ENCODE peak calls at places on chromosomes 3 and 15, in seven cellular contexts. P, I, V, S, C, H and T are unnamed samples.
A peak's percentile ranks its signal among the peaks of the same experiment; 100 is the strongest.

GRCh38 chr15:94297543-94297942 is 66.2 kb downstream of the MCTP2 start:
- DNase-seq in V (no peak), S (no peak), C (no peak), P (no peak), H (no peak), I (no peak), T (no peak)

GRCh38 chr3:114796796-114797195 is 350.3 kb downstream of the ZBTB20 start:
- DNase-seq in C (no peak), S (no peak), I (no peak), V (no peak), H (no peak), P (no peak), T (no peak)

GRCh38 chr3:155411500-155412223 is 118.2 kb upstream of the STRIT1 start:
- DNase-seq in S (no peak), V (peak; percentile 26), P (no peak), C (peak; percentile 30), H (no peak), I (no peak), T (no peak)

GRCh38 chr15:58015565-58015964 is 49.9 kb downstream of the ALDH1A2 start:
- DNase-seq in I (no peak), H (no peak), P (no peak), S (no peak), C (peak; percentile 23), V (no peak), T (peak; percentile 77)

GRCh38 chr3:150083653-150084037 is 113.0 kb upstream of the PFN2 start:
- DNase-seq in H (no peak), S (no peak), P (peak; percentile 48), I (no peak), C (no peak), V (no peak), T (peak; percentile 75)

GRCh38 chr3:29416514-29416913 is 135.6 kb downstream of the RBMS3 start:
- DNase-seq in H (no peak), S (no peak), C (no peak), I (no peak), P (no peak), V (no peak), T (no peak)

GRCh38 chr15:91887921-91888373 is 34.4 kb downstream of the SLCO3A1 start:
- DNase-seq in I (no peak), H (no peak), S (no peak), C (no peak), V (no peak), P (no peak), T (peak; percentile 28)

GRCh38 chr3:32280262-32280910 is 41.9 kb downstream of the CMTM8 start:
- DNase-seq in I (no peak), C (peak; percentile 58), S (peak; percentile 15), V (no peak), P (no peak), H (no peak), T (no peak)

GRCh38 chr15:100945006-100945405 is 25.8 kb downstream of the LRRK1 start:
- DNase-seq in V (no peak), C (no peak), I (no peak), H (no peak), P (no peak), S (no peak), T (no peak)

GRCh38 chr3:177197041-177197933 is at the start of gene TBL1XR1:
- DNase-seq in V (peak; percentile 90), S (peak; percentile 82), I (peak; percentile 95), P (peak; percentile 94), H (peak; percentile 97), C (peak; percentile 91), T (peak; percentile 94)

GRCh38 chr3:16300282-16300681 is 35.3 kb downstream of the OXNAD1 start:
- DNase-seq in H (no peak), S (no peak), V (no peak), P (no peak), C (no peak), I (no peak), T (no peak)

GRCh38 chr15:40420071-40420713 is 14.6 kb downstream of the IVD start:
- DNase-seq in C (no peak), S (no peak), I (no peak), V (no peak), H (no peak), P (no peak), T (no peak)

GRCh38 chr3:42101048-42101447 is 9.9 kb downstream of the TRAK1 start:
- DNase-seq in S (no peak), H (no peak), I (no peak), V (no peak), P (no peak), C (peak; percentile 24), T (peak; percentile 91)

GRCh38 chr3:23743141-23743784 is 62.5 kb upstream of the UBE2E1 start:
- DNase-seq in C (peak; percentile 59), P (no peak), S (no peak), V (peak; percentile 80), H (no peak), I (peak; percentile 51), T (no peak)

GRCh38 chr15:65910341-65910740 is 41.0 kb downstream of the RAB11A start:
- DNase-seq in V (no peak), C (no peak), H (no peak), I (no peak), P (no peak), S (no peak), T (no peak)

GRCh38 chr15:36882487-36883108 is 217.8 kb downstream of the MEIS2 start:
- DNase-seq in V (peak; percentile 59), P (no peak), C (peak; percentile 57), I (peak; percentile 62), H (no peak), S (no peak), T (peak; percentile 37)
- TF ChIP-seq EZH2 in V (peak; percentile 92), P (peak; percentile 91), C (no peak), I (peak; percentile 88), H (no peak), S (no peak), T (no peak)

DNA sequence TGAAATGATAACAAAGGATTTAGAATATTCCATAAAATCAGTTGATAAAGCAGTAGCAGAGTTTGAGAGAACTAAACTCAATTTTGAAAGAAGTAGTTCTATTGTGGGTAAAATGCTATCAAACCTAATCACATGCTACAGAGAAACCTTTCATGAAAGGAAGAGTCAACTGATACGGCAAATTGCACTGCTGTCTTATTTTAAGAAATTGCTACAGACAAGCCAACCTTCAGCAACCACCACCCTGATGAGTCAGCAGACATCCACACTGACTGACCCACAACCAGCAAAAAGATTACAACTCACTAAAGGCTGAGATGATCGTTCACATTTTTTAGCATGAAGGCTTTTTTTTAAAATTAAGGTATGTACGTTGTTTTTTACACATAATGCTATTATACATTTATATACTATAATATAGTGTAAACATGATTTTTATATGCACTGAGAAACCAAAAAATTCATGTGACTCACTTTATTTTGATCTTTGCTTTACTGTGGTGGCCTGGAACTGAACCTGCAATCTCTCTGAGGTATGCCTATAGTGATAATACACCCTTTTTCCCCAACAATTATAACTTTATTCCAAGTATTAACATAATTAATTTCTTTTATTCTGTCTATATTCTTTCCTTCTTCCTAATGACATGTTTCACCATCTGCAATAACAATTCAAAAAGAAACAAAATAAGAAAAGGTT is 109.9 kb downstream of the TBC1D5 start:
- DNase-seq in I (no peak), S (peak; percentile 31), P (peak; percentile 25), C (peak; percentile 58), H (peak; percentile 86), V (no peak), T (peak; percentile 83)
- TF ChIP-seq EZH2phosphoT487 in I (no peak), S (no peak), P (no peak), C (no peak), H (no peak), V (no peak), T (no peak)

GRCh38 chr15:89442155-89442554 is 54.2 kb downstream of the RHCG start:
- DNase-seq in I (no peak), H (no peak), V (no peak), P (no peak), C (no peak), S (no peak), T (no peak)

GRCh38 chr15:89441295-89441762 is 55.1 kb downstream of the RHCG start:
- DNase-seq in S (no peak), V (no peak), P (no peak), H (peak; percentile 47), I (no peak), C (peak; percentile 11), T (no peak)

GRCh38 chr15:89444855-89445254 is 51.5 kb downstream of the RHCG start:
- DNase-seq in H (no peak), S (no peak), P (no peak), V (peak; percentile 53), C (no peak), I (peak; percentile 65), T (no peak)

GRCh38 chr15:89444241-89444797 is 52.1 kb downstream of the RHCG start:
- DNase-seq in I (peak; percentile 53), C (no peak), S (no peak), H (no peak), V (no peak), P (no peak), T (no peak)

DNA sequence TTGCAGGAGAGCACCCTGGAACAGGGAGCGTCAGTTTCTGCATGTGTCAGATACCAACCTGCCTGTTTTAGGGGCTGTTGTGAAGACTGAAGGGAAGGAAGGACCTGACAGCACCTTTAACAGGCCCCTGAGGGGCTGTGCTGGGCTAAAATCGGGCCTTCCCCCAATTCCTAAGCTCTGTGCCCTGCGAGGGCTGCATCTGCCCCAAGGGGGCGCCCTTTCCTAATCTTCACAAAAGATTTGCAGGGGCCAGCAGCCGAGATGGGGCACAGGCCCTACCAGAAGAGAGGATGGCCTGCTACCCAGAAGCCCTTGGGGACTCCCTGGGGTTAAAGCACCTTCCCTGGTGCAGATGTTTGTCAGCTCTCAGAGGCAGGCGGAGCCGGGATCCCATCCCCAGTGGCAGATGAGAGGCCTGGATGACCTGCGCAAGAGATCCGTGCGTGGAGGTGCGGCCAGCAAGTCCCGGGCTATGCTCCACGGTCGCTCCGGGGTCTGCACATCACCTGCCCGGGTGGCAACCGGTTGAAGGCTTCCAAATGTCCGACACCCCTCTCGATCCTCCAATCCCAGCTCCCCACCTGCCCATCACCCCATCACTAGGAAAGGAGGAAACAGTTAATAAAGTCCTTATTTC is 53.6 kb downstream of the RHCG start:
- DNase-seq in P (peak; percentile 72), I (peak; percentile 89), C (peak; percentile 77), H (peak; percentile 57), V (peak; percentile 94), S (peak; percentile 44), T (peak; percentile 67)
- TF ChIP-seq EZH2 in P (no peak), I (no peak), C (no peak), H (no peak), V (no peak), S (no peak), T (no peak)

GRCh38 chr15:89777821-89778380 is 1.8 kb downstream of the MESP2 start:
- DNase-seq in P (no peak), I (no peak), V (no peak), S (no peak), H (no peak), C (no peak), T (no peak)

GRCh38 chr15:89774492-89774891 is 1.6 kb upstream of the MESP2 start:
- DNase-seq in P (no peak), C (no peak), H (no peak), S (no peak), I (no peak), V (no peak), T (no peak)

GRCh38 chr15:89776274-89777072 is at the start of gene MESP2:
- DNase-seq in S (peak; percentile 50), H (peak; percentile 79), V (peak; percentile 94), P (peak; percentile 92), C (peak; percentile 51), I (peak; percentile 96), T (peak; percentile 90)

GRCh38 chr15:89777073-89777820 is 1.1 kb downstream of the MESP2 start:
- DNase-seq in S (no peak), H (no peak), P (no peak), C (peak; percentile 80), I (no peak), V (peak; percentile 40), T (no peak)

GRCh38 chr15:89775815-89776214 is 317 bp upstream of the MESP2 start:
- DNase-seq in V (no peak), C (no peak), S (no peak), I (no peak), H (no peak), P (no peak), T (no peak)
- TF ChIP-seq EZH2phosphoT487 in V (no peak), C (no peak), S (no peak), I (no peak), H (no peak), P (no peak), T (no peak)